ENCODE peak calls at places on chromosomes 5 and 9, in four cellular contexts. One of them, this sample, is unnamed.

GRCh38 chr9:20684865-20685696 is 1.0 kb downstream of the FOCAD start:
- DNase-seq in brain microvascular endothelial cell: peak
- DNase-seq in activated CD8-positive, alpha-beta T cell treated with anti-CD3 and anti-CD28 coated beads for 36 hours: no peak
- DNase-seq in activated B cell treated with CpG ODN at 0.5 μM for 24 hours: no peak
- DNase-seq in this sample: no peak

GRCh38 chr5:177022386-177023246 is at the start of gene ZNF346:
- DNase-seq in brain microvascular endothelial cell: peak
- DNase-seq in activated B cell treated with CpG ODN at 0.5 μM for 24 hours: peak
- DNase-seq in activated CD8-positive, alpha-beta T cell treated with anti-CD3 and anti-CD28 coated beads for 36 hours: peak
- DNase-seq in this sample: peak

GRCh38 chr5:24566933-24567332 is 77.8 kb downstream of the CDH10 start:
- DNase-seq in activated CD8-positive, alpha-beta T cell treated with anti-CD3 and anti-CD28 coated beads for 36 hours: no peak
- DNase-seq in activated B cell treated with CpG ODN at 0.5 μM for 24 hours: no peak
- DNase-seq in brain microvascular endothelial cell: no peak
- DNase-seq in this sample: no peak

GRCh38 chr9:130288393-130288792 is 22.8 kb downstream of the HMCN2 start:
- DNase-seq in activated B cell treated with CpG ODN at 0.5 μM for 24 hours: no peak
- DNase-seq in brain microvascular endothelial cell: no peak
- DNase-seq in activated CD8-positive, alpha-beta T cell treated with anti-CD3 and anti-CD28 coated beads for 36 hours: no peak
- DNase-seq in this sample: no peak

GRCh38 chr5:68315679-68316271 is 100.2 kb downstream of the PIK3R1 start:
- DNase-seq in activated CD8-positive, alpha-beta T cell treated with anti-CD3 and anti-CD28 coated beads for 36 hours: peak
- DNase-seq in brain microvascular endothelial cell: no peak
- DNase-seq in activated B cell treated with CpG ODN at 0.5 μM for 24 hours: peak
- DNase-seq in this sample: no peak

GRCh38 chr5:102313907-102314306 is 17.8 kb upstream of the SLCO4C1 start:
- DNase-seq in brain microvascular endothelial cell: no peak
- DNase-seq in activated B cell treated with CpG ODN at 0.5 μM for 24 hours: no peak
- DNase-seq in activated CD8-positive, alpha-beta T cell treated with anti-CD3 and anti-CD28 coated beads for 36 hours: no peak
- DNase-seq in this sample: no peak

GRCh38 chr9:134648701-134649525 is 7.3 kb downstream of the COL5A1 start:
- DNase-seq in activated CD8-positive, alpha-beta T cell treated with anti-CD3 and anti-CD28 coated beads for 36 hours: no peak
- DNase-seq in brain microvascular endothelial cell: peak
- DNase-seq in activated B cell treated with CpG ODN at 0.5 μM for 24 hours: no peak
- DNase-seq in this sample: no peak

GRCh38 chr5:165149439-165149838 is 1644.0 kb downstream of the MAT2B start:
- DNase-seq in activated B cell treated with CpG ODN at 0.5 μM for 24 hours: no peak
- DNase-seq in activated CD8-positive, alpha-beta T cell treated with anti-CD3 and anti-CD28 coated beads for 36 hours: no peak
- DNase-seq in brain microvascular endothelial cell: no peak
- DNase-seq in this sample: no peak

GRCh38 chr5:76579166-76579765 is 43.9 kb downstream of the F2RL2 start:
- DNase-seq in activated CD8-positive, alpha-beta T cell treated with anti-CD3 and anti-CD28 coated beads for 36 hours: no peak
- DNase-seq in activated B cell treated with CpG ODN at 0.5 μM for 24 hours: no peak
- DNase-seq in brain microvascular endothelial cell: no peak
- DNase-seq in this sample: no peak

DNA sequence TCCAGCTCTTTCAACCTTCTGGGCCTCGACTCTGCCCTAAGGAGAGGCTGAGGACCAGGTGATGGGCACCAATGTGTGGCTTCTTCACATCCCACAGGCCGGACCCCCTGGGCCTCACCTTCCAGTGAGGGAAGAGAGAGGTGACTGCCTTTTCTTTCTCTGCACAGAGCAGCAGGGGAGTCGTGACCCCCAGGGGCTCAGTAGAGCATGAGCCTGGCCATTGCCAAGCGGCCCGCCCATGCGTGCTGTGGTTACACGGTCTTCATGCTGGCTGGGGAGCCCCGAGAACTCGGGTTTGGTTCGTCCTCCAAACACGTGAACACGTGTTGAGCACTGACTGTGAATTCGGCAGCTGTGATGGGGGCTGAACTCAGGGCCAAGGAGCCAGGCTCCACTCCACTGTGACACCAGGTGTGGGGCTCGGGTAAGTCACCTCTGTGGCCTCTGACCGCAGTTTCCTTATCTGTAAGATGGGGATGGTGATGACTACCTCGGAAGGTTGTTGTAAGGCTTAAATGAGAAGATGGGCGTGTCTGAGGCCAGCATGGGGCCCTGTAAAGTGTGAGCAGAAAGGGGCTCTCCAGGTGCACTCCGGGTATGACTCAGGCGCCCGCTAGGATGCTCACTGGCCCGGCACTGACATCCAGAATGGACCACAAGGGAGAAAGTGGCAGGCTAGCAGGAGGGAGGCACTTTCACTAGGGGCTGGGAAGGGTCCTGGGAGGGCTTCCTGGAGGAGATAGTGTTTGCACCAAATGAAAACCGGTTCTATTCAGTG is 13.4 kb upstream of the GRHPR start:
- DNase-seq in brain microvascular endothelial cell: no peak
- DNase-seq in activated B cell treated with CpG ODN at 0.5 μM for 24 hours: peak
- DNase-seq in activated CD8-positive, alpha-beta T cell treated with anti-CD3 and anti-CD28 coated beads for 36 hours: peak
- DNase-seq in this sample: no peak
- TF ChIP-seq CTCF in brain microvascular endothelial cell: no peak
- TF ChIP-seq CTCF in activated B cell treated with CpG ODN at 0.5 μM for 24 hours: no peak
- TF ChIP-seq CTCF in activated CD8-positive, alpha-beta T cell treated with anti-CD3 and anti-CD28 coated beads for 36 hours: no peak
- TF ChIP-seq CTCF in this sample: no peak

GRCh38 chr9:112443636-112444035 is 43.0 kb upstream of the KIAA1958 start:
- DNase-seq in activated B cell treated with CpG ODN at 0.5 μM for 24 hours: no peak
- DNase-seq in activated CD8-positive, alpha-beta T cell treated with anti-CD3 and anti-CD28 coated beads for 36 hours: no peak
- DNase-seq in brain microvascular endothelial cell: no peak
- DNase-seq in this sample: no peak
- TF ChIP-seq CTCF in activated B cell treated with CpG ODN at 0.5 μM for 24 hours: no peak
- TF ChIP-seq CTCF in activated CD8-positive, alpha-beta T cell treated with anti-CD3 and anti-CD28 coated beads for 36 hours: no peak
- TF ChIP-seq CTCF in brain microvascular endothelial cell: no peak
- TF ChIP-seq CTCF in this sample: no peak

GRCh38 chr9:109060235-109060634 is 46.9 kb upstream of the CTNNAL1 start:
- DNase-seq in activated CD8-positive, alpha-beta T cell treated with anti-CD3 and anti-CD28 coated beads for 36 hours: no peak
- DNase-seq in activated B cell treated with CpG ODN at 0.5 μM for 24 hours: no peak
- DNase-seq in brain microvascular endothelial cell: no peak
- DNase-seq in this sample: no peak

GRCh38 chr9:109064963-109065701 is 51.8 kb upstream of the CTNNAL1 start:
- DNase-seq in brain microvascular endothelial cell: no peak
- DNase-seq in activated CD8-positive, alpha-beta T cell treated with anti-CD3 and anti-CD28 coated beads for 36 hours: no peak
- DNase-seq in activated B cell treated with CpG ODN at 0.5 μM for 24 hours: no peak
- DNase-seq in this sample: no peak

GRCh38 chr9:109062543-109062942 is 49.2 kb upstream of the CTNNAL1 start:
- DNase-seq in brain microvascular endothelial cell: no peak
- DNase-seq in activated B cell treated with CpG ODN at 0.5 μM for 24 hours: no peak
- DNase-seq in activated CD8-positive, alpha-beta T cell treated with anti-CD3 and anti-CD28 coated beads for 36 hours: no peak
- DNase-seq in this sample: no peak

GRCh38 chr9:109068764-109069163 is 51.0 kb downstream of the TMEM245 start:
- DNase-seq in brain microvascular endothelial cell: no peak
- DNase-seq in activated CD8-positive, alpha-beta T cell treated with anti-CD3 and anti-CD28 coated beads for 36 hours: no peak
- DNase-seq in activated B cell treated with CpG ODN at 0.5 μM for 24 hours: no peak
- DNase-seq in this sample: no peak

DNA sequence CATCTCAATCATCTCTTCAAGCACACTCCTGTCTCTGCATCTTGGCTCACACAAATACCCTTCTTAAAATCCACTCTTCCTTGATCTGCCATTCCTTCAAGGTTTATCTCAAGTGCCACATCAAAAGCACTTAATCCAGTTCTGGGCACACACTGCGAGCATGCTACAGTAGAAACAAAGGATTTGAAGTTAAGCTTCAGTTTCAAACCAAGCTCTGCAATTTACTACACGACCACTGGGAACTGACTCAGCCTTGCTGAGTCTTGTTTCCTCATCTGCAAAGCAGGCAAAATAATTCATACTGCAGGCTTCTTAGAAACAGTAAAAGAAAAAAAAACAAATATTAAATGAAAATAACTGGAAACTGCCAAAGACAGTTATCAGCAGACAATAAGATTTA is 50.5 kb upstream of the CTNNAL1 start:
- DNase-seq in brain microvascular endothelial cell: peak
- DNase-seq in activated B cell treated with CpG ODN at 0.5 μM for 24 hours: no peak
- DNase-seq in activated CD8-positive, alpha-beta T cell treated with anti-CD3 and anti-CD28 coated beads for 36 hours: no peak
- DNase-seq in this sample: no peak
- TF ChIP-seq CTCF in brain microvascular endothelial cell: peak
- TF ChIP-seq CTCF in activated B cell treated with CpG ODN at 0.5 μM for 24 hours: no peak
- TF ChIP-seq CTCF in activated CD8-positive, alpha-beta T cell treated with anti-CD3 and anti-CD28 coated beads for 36 hours: no peak
- TF ChIP-seq CTCF in this sample: peak

GRCh38 chr5:167565555-167565954 is 725.9 kb upstream of the WWC1 start:
- DNase-seq in brain microvascular endothelial cell: peak
- DNase-seq in activated CD8-positive, alpha-beta T cell treated with anti-CD3 and anti-CD28 coated beads for 36 hours: no peak
- DNase-seq in activated B cell treated with CpG ODN at 0.5 μM for 24 hours: no peak
- DNase-seq in this sample: no peak
- TF ChIP-seq CTCF in brain microvascular endothelial cell: peak
- TF ChIP-seq CTCF in activated CD8-positive, alpha-beta T cell treated with anti-CD3 and anti-CD28 coated beads for 36 hours: no peak
- TF ChIP-seq CTCF in activated B cell treated with CpG ODN at 0.5 μM for 24 hours: no peak
- TF ChIP-seq CTCF in this sample: peak

DNA sequence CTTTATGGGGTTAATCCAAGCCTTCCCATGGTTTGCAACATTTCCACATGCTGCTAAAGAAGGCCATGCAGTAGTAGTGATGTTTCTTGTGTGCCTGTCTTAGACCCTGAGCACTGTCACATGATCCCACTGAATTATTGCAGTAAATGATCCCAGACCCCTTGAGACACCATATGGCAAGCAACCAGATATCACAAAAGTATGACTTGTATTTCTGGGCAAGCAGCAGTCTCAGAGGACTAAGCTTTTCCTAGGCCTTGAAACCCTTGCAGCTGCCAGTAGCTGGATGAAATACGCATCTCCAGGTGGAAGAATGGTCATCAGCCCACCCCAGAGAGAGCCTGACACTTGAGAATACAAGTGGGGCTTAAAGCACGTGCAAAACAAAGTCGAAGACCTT is 41.8 kb downstream of the CDO1 start:
- DNase-seq in brain microvascular endothelial cell: no peak
- DNase-seq in activated B cell treated with CpG ODN at 0.5 μM for 24 hours: no peak
- DNase-seq in activated CD8-positive, alpha-beta T cell treated with anti-CD3 and anti-CD28 coated beads for 36 hours: no peak
- DNase-seq in this sample: no peak
- TF ChIP-seq CTCF in brain microvascular endothelial cell: no peak
- TF ChIP-seq CTCF in activated B cell treated with CpG ODN at 0.5 μM for 24 hours: no peak
- TF ChIP-seq CTCF in activated CD8-positive, alpha-beta T cell treated with anti-CD3 and anti-CD28 coated beads for 36 hours: no peak
- TF ChIP-seq CTCF in this sample: no peak

DNA sequence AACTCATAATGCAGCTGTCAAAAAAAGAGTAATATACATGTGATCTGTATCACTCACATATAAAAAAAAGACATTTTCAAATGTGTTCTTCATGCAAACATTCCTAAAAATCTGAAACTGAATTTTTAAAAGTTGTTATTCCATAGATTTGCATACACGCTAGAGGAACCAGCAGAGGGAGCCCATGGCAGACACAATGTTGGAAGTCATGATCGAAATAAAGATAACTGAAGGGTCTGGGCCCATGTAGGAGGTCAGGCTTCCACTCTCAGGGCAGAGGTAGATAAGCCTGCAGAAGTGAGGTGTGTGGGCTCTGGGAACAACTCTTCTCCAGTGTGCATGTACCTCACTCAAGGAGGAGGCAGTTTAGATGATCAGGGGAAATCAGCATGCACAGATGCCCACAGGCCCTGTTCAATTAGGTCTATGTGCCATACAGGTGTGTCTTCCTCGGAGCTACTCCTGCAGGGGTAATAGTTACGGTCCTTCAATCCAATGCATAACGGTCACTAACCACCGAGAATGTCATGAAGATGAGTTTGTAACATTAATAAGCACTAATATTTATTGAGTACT is 208.6 kb downstream of the EPB41L4A start:
- DNase-seq in activated B cell treated with CpG ODN at 0.5 μM for 24 hours: no peak
- DNase-seq in activated CD8-positive, alpha-beta T cell treated with anti-CD3 and anti-CD28 coated beads for 36 hours: peak
- DNase-seq in brain microvascular endothelial cell: peak
- DNase-seq in this sample: no peak
- TF ChIP-seq CTCF in activated B cell treated with CpG ODN at 0.5 μM for 24 hours: no peak
- TF ChIP-seq CTCF in activated CD8-positive, alpha-beta T cell treated with anti-CD3 and anti-CD28 coated beads for 36 hours: peak
- TF ChIP-seq CTCF in brain microvascular endothelial cell: peak
- TF ChIP-seq CTCF in this sample: peak

DNA sequence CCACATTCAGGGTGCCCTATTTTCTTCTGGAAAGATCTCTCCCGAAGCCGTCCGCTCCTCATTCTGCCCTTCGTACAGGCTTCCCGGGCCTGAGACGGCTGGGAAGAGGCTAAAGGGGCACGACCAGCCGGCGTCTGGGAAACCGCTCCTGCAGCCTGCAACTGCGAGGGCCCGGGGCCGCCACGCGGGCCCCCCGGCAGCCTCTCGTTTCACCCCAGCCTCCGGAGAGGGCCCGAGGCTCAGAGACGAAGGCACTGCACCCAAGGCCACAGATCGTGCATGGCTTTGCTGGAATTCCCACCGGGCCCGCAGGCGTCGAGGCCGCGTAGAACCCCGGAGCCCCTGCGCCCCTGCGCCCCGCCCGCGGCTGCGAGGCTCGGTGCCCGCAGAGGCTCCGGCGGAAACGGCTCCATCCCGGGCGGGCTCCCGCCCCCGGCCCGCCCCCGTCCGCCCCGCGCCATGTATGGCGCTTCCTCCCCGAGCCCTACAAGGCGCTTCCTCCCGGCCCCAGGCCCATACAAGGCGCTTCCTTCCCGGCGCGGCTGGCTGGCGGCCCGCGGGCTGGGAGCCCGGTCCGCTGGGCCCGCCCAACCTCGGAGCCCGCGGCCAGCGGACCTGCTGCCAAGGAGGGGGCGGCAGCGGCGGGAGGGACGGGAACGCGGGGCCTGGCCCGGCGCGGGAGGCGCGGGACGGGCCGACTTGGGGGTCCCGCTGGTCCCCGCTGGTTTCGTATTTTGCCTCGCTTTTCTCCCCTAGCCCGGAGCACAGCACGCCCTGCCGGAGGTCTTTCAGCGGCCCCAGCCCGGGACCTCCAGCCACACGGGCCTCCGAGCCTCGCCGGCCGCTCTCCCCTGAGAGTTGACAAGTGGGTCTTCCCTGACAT is 26.6 kb downstream of the EGR1 start:
- DNase-seq in activated B cell treated with CpG ODN at 0.5 μM for 24 hours: peak
- DNase-seq in brain microvascular endothelial cell: peak
- DNase-seq in activated CD8-positive, alpha-beta T cell treated with anti-CD3 and anti-CD28 coated beads for 36 hours: peak
- DNase-seq in this sample: peak
- TF ChIP-seq CTCF in activated B cell treated with CpG ODN at 0.5 μM for 24 hours: no peak
- TF ChIP-seq CTCF in brain microvascular endothelial cell: peak
- TF ChIP-seq CTCF in activated CD8-positive, alpha-beta T cell treated with anti-CD3 and anti-CD28 coated beads for 36 hours: no peak
- TF ChIP-seq CTCF in this sample: no peak

GRCh38 chr9:132673355-132673754 is 3.1 kb downstream of the GTF3C4 start:
- DNase-seq in activated CD8-positive, alpha-beta T cell treated with anti-CD3 and anti-CD28 coated beads for 36 hours: peak
- DNase-seq in activated B cell treated with CpG ODN at 0.5 μM for 24 hours: no peak
- DNase-seq in brain microvascular endothelial cell: peak
- DNase-seq in this sample: no peak
- TF ChIP-seq CTCF in activated CD8-positive, alpha-beta T cell treated with anti-CD3 and anti-CD28 coated beads for 36 hours: no peak
- TF ChIP-seq CTCF in activated B cell treated with CpG ODN at 0.5 μM for 24 hours: no peak
- TF ChIP-seq CTCF in brain microvascular endothelial cell: peak
- TF ChIP-seq CTCF in this sample: no peak